ENCODE peak calls at places on chromosome 3, in six cellular contexts. V is neural crest cell; B is CD4-positive, alpha-beta T cell; H is psoas muscle; F is MCF 10A; G is right atrium auricular region. W is an unnamed sample.

GRCh38 chr3:126212629-126213375 is 32.4 kb upstream of the ALDH1L1 start:
- DNase-seq in V (peak), B (no peak), H (peak), F (peak), G (no peak), W (peak)

GRCh38 chr3:146088840-146089239 is 72.1 kb downstream of the PLOD2 start:
- DNase-seq in V (no peak), B (no peak), H (no peak), F (no peak), G (no peak), W (no peak)

GRCh38 chr3:53160660-53161344 is at the start of gene PRKCD:
- DNase-seq in V (peak), B (peak), H (peak), F (peak), G (peak), W (peak)

GRCh38 chr3:36305929-36306520 is 74.3 kb upstream of the STAC start:
- DNase-seq in V (no peak), B (no peak), H (no peak), F (no peak), G (no peak), W (no peak)

GRCh38 chr3:5012398-5012797 is 33.2 kb downstream of the BHLHE40 start:
- DNase-seq in V (no peak), B (no peak), H (no peak), F (no peak), G (no peak), W (no peak)

GRCh38 chr3:144361002-144361401 is 389.4 kb downstream of the DIPK2A start:
- DNase-seq in V (no peak), B (no peak), H (no peak), F (no peak), G (no peak), W (no peak)

GRCh38 chr3:31170932-31171670 is 276.6 kb upstream of the GADL1 start:
- DNase-seq in V (no peak), B (no peak), H (no peak), F (peak), G (no peak), W (no peak)

GRCh38 chr3:15647629-15648167 is 46.2 kb downstream of the BTD start:
- DNase-seq in V (no peak), B (no peak), H (no peak), F (peak), G (no peak), W (no peak)

GRCh38 chr3:123449986-123450474 is 1.1 kb upstream of the ADCY5 start:
- DNase-seq in V (peak), B (no peak), H (peak), F (no peak), G (no peak), W (no peak)

GRCh38 chr3:45644467-45645201 is 44.6 kb upstream of the SACM1L start:
- DNase-seq in V (no peak), B (no peak), H (no peak), F (peak), G (no peak), W (no peak)

GRCh38 chr3:101842245-101842934 is 6.9 kb upstream of the NFKBIZ start:
- DNase-seq in V (no peak), B (no peak), H (no peak), F (no peak), G (no peak), W (no peak)

GRCh38 chr3:138833908-138834358 is 795 bp downstream of the PIK3CB start:
- DNase-seq in V (no peak), B (no peak), H (peak), F (peak), G (no peak), W (no peak)

GRCh38 chr3:113174806-113175490 is 36.4 kb upstream of the BOC start:
- DNase-seq in V (no peak), B (no peak), H (no peak), F (no peak), G (no peak), W (no peak)

DNA sequence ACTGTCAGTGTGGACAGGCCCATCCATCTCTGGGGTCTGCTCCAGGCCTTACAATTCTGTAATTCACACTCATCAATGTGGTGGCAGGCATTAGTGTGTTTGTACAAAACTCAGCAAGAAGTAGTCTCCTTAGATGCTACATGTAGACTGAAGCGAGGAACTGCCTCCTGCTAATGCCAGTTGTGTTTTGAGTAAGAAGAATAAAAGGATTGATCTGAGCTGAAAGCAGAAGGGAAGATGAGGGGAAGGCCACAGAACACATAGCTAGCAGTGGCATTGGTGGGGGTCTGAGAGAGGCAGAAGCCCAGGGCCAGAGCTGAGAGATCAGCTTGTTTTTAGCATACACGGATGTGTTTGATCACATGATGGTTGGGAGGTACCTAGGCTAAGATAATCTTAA is 144.1 kb downstream of the TIGIT start:
- DNase-seq in V (no peak), B (no peak), H (no peak), F (no peak), G (no peak), W (no peak)
- TF ChIP-seq CTCF in V (no peak), B (no peak), H (no peak), F (no peak), G (no peak), W (no peak)

DNA sequence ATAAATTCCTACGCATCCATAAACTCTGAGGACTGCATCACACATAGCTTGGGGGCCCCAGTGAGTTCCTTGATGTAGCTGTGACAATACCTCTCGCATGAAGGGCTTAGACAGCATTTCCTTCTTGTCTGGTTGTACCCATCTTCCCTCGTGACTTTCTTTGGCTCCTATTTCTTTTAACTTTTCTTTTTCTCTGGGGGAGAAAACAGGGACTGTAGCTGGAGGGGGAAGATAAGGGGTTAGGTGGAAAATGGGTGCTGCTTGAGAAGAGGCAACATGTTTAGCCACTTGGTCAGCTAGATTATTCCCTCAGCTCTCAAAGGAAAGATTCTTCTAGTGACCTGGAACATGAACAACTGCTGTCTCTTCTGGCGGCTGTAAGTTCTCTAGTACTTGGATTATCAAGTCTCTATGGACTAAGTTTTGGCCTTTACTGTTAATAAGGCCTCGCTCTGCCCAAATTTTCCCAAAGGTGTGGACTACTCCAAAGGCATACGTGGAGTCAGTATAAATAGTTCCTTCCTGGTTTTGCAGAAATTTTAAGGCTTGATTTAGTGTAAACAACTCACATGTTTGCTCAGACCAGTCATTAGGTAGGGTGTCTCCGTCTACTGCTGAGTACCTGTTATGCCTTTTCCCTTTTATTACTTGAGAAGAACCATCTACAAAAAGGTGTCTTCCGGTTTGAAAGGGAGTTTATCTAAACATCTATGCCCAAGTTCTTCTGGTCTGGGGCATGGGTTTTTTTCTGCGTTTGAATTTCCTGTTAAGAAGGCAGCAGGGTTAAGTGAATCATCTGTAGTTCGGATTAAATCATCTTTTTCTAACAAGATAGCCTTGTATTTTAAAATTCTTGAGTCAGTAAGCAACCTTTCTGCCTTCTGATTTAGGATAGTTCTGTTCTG is 21.0 kb upstream of the ATG7 start:
- DNase-seq in V (no peak), B (no peak), H (no peak), F (no peak), G (no peak), W (no peak)
- TF ChIP-seq CTCF in V (no peak), B (no peak), H (no peak), F (no peak), G (no peak), W (no peak)

GRCh38 chr3:108088146-108088545 is 2.7 kb downstream of the CD47 start:
- DNase-seq in V (no peak), B (no peak), H (no peak), F (no peak), G (no peak), W (no peak)
- TF ChIP-seq CTCF in V (no peak), B (no peak), H (no peak), F (no peak), G (no peak), W (no peak)

DNA sequence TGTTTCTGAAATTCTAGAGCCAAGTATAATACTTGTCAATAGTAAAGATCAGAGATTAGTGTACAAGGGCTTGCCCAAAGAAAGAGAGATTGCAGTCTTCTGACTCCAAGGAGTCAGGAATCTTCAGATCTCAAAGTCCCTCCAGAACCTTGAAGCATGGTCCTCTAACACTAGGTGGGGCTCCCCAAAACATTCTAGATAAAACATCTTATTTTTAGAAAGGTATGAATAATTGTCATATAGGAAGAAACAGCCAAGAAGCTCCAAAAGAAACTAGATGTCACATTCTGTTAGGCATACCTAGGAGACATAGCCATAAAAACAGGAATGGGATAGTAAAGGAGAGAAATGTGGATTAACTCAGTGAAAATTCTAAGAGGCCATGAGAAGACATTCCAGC is 10.7 kb downstream of the MUC13 start:
- DNase-seq in V (no peak), B (no peak), H (no peak), F (peak), G (no peak), W (no peak)
- TF ChIP-seq CTCF in V (no peak), B (no peak), H (no peak), F (peak), G (no peak), W (no peak)

GRCh38 chr3:148629006-148629405 is 68.7 kb upstream of the AGTR1 start:
- DNase-seq in V (no peak), B (no peak), H (no peak), F (no peak), G (no peak), W (no peak)

GRCh38 chr3:148625991-148626390 is 71.7 kb upstream of the AGTR1 start:
- DNase-seq in V (no peak), B (no peak), H (no peak), F (no peak), G (no peak), W (no peak)

GRCh38 chr3:148631124-148631903 is 66.4 kb upstream of the AGTR1 start:
- DNase-seq in V (no peak), B (no peak), H (no peak), F (no peak), G (no peak), W (no peak)
- TF ChIP-seq CTCF in V (peak), B (no peak), H (no peak), F (no peak), G (no peak), W (no peak)

DNA sequence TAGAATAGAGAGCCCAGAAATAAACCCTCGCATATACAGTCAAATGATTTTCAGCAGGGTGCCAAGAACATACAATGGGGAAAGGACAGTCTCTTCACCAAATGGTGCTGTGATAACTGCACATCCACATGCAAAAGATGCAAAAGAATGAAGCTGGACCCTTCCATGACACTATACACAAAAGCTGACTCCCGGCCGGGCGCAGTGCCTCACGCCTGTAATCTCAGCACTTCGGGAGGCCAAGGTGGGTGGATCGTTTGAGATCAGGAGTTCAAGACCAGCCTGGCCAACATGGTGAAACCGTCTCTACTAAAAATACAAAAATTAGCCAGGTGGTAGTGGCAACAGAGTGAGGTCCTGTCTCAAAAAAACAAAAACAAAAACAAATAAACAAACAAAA is 43.2 kb upstream of the IQSEC1 start:
- DNase-seq in V (no peak), B (no peak), H (no peak), F (no peak), G (no peak), W (no peak)
- TF ChIP-seq CTCF in V (no peak), B (no peak), H (no peak), F (no peak), G (no peak), W (no peak)

GRCh38 chr3:133472242-133472641 is 72.4 kb downstream of the BFSP2 start:
- DNase-seq in V (peak), B (no peak), H (no peak), F (no peak), G (no peak), W (no peak)
- TF ChIP-seq CTCF in V (peak), B (no peak), H (no peak), F (no peak), G (no peak), W (no peak)

DNA sequence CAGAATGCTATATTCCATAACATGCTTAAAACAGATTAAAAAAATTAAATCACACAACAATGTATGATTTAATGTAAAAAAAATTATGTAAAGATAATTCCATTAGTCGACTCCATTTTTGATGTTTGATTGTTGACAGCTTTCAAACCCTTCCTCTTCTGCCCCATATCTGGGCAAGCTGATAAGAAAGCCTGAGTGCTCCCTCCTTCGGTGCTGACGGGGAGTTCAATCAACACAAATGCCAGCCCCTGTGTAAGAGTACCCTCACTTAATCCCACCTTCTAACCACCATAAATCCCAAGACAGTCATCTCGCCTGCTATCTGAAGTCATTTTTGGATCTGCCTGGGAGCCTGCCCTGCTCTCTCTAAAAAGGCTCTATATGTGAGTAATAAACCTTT is 59.8 kb upstream of the IP6K2 start:
- DNase-seq in V (no peak), B (no peak), H (no peak), F (no peak), G (no peak), W (no peak)
- TF ChIP-seq CTCF in V (no peak), B (no peak), H (no peak), F (no peak), G (no peak), W (no peak)